ENCODE peak calls at places on chromosome X, in ten cellular contexts. One of them, this sample, is unnamed.

GRCh38 chrX:69961365-69962072 is 88.2 kb downstream of the AWAT2 start:
- DNase-seq in fibroblast of the conjunctiva: no peak
- DNase-seq in activated CD8-positive, alpha-beta memory T cell treated with anti-CD3 and anti-CD28 coated beads for 48 hours: no peak
- DNase-seq in left ventricle myocardium superior: no peak
- DNase-seq in ascending aorta: no peak
- DNase-seq in lower leg skin: no peak
- DNase-seq in GM20000: no peak
- DNase-seq in NCI-H1436: no peak
- DNase-seq in NCI-H1930: no peak
- DNase-seq in OCI-LY7: no peak
- DNase-seq in this sample: no peak

GRCh38 chrX:41922694-41923171 is 621 bp downstream of the CASK start:
- DNase-seq in fibroblast of the conjunctiva: no peak
- DNase-seq in activated CD8-positive, alpha-beta memory T cell treated with anti-CD3 and anti-CD28 coated beads for 48 hours: no peak
- DNase-seq in left ventricle myocardium superior: peak; percentile 48
- DNase-seq in ascending aorta: peak; percentile 65
- DNase-seq in lower leg skin: no peak
- DNase-seq in GM20000: no peak
- DNase-seq in NCI-H1436: no peak
- DNase-seq in NCI-H1930: peak; percentile 2
- DNase-seq in OCI-LY7: peak; percentile 47
- DNase-seq in this sample: no peak

GRCh38 chrX:96372313-96373046 is 312.2 kb upstream of the DIAPH2 start:
- DNase-seq in fibroblast of the conjunctiva: peak; percentile 55
- DNase-seq in activated CD8-positive, alpha-beta memory T cell treated with anti-CD3 and anti-CD28 coated beads for 48 hours: no peak
- DNase-seq in left ventricle myocardium superior: no peak
- DNase-seq in ascending aorta: no peak
- DNase-seq in lower leg skin: no peak
- DNase-seq in GM20000: peak; percentile 4
- DNase-seq in NCI-H1436: peak; percentile 10
- DNase-seq in NCI-H1930: peak; percentile 35
- DNase-seq in OCI-LY7: peak; percentile 21
- DNase-seq in this sample: peak; percentile 61

GRCh38 chrX:48540015-48540350 is 469 bp downstream of the TBC1D25 start:
- DNase-seq in fibroblast of the conjunctiva: no peak
- DNase-seq in activated CD8-positive, alpha-beta memory T cell treated with anti-CD3 and anti-CD28 coated beads for 48 hours: no peak
- DNase-seq in left ventricle myocardium superior: peak; percentile 46
- DNase-seq in ascending aorta: no peak
- DNase-seq in lower leg skin: no peak
- DNase-seq in GM20000: peak; percentile 56
- DNase-seq in NCI-H1436: no peak
- DNase-seq in NCI-H1930: no peak
- DNase-seq in OCI-LY7: no peak
- DNase-seq in this sample: no peak

GRCh38 chrX:9160698-9161329 is 126.9 kb upstream of the FAM9B start:
- DNase-seq in fibroblast of the conjunctiva: no peak
- DNase-seq in activated CD8-positive, alpha-beta memory T cell treated with anti-CD3 and anti-CD28 coated beads for 48 hours: no peak
- DNase-seq in left ventricle myocardium superior: no peak
- DNase-seq in ascending aorta: no peak
- DNase-seq in lower leg skin: no peak
- DNase-seq in GM20000: no peak
- DNase-seq in NCI-H1436: no peak
- DNase-seq in NCI-H1930: no peak
- DNase-seq in OCI-LY7: no peak
- DNase-seq in this sample: no peak

GRCh38 chrX:84064164-84064563 is 123.8 kb downstream of the RPS6KA6 start:
- DNase-seq in fibroblast of the conjunctiva: peak; percentile 68
- DNase-seq in activated CD8-positive, alpha-beta memory T cell treated with anti-CD3 and anti-CD28 coated beads for 48 hours: no peak
- DNase-seq in left ventricle myocardium superior: no peak
- DNase-seq in ascending aorta: no peak
- DNase-seq in lower leg skin: no peak
- DNase-seq in GM20000: no peak
- DNase-seq in NCI-H1436: no peak
- DNase-seq in NCI-H1930: no peak
- DNase-seq in OCI-LY7: no peak
- DNase-seq in this sample: no peak

GRCh38 chrX:10117864-10118377 is 38.9 kb upstream of the CLCN4 start:
- DNase-seq in fibroblast of the conjunctiva: no peak
- DNase-seq in activated CD8-positive, alpha-beta memory T cell treated with anti-CD3 and anti-CD28 coated beads for 48 hours: no peak
- DNase-seq in left ventricle myocardium superior: no peak
- DNase-seq in ascending aorta: no peak
- DNase-seq in lower leg skin: no peak
- DNase-seq in GM20000: no peak
- DNase-seq in NCI-H1436: no peak
- DNase-seq in NCI-H1930: no peak
- DNase-seq in OCI-LY7: peak; percentile 55
- DNase-seq in this sample: no peak

GRCh38 chrX:1412551-1413161 is 20.7 kb upstream of the SLC25A6 start:
- DNase-seq in fibroblast of the conjunctiva: no peak
- DNase-seq in activated CD8-positive, alpha-beta memory T cell treated with anti-CD3 and anti-CD28 coated beads for 48 hours: no peak
- DNase-seq in left ventricle myocardium superior: peak; percentile 18
- DNase-seq in ascending aorta: no peak
- DNase-seq in lower leg skin: no peak
- DNase-seq in GM20000: no peak
- DNase-seq in NCI-H1436: no peak
- DNase-seq in NCI-H1930: no peak
- DNase-seq in OCI-LY7: no peak
- DNase-seq in this sample: no peak

GRCh38 chrX:129932137-129932791 is 26.3 kb downstream of the UTP14A start:
- DNase-seq in fibroblast of the conjunctiva: peak; percentile 90
- DNase-seq in activated CD8-positive, alpha-beta memory T cell treated with anti-CD3 and anti-CD28 coated beads for 48 hours: peak; percentile 24
- DNase-seq in left ventricle myocardium superior: peak; percentile 94
- DNase-seq in ascending aorta: peak; percentile 91
- DNase-seq in lower leg skin: peak; percentile 87
- DNase-seq in GM20000: peak; percentile 94
- DNase-seq in NCI-H1436: peak; percentile 90
- DNase-seq in NCI-H1930: peak; percentile 72
- DNase-seq in OCI-LY7: peak; percentile 72
- DNase-seq in this sample: peak; percentile 82

GRCh38 chrX:143570747-143571146 is 53.5 kb upstream of the SPANXN3 start:
- DNase-seq in fibroblast of the conjunctiva: no peak
- DNase-seq in activated CD8-positive, alpha-beta memory T cell treated with anti-CD3 and anti-CD28 coated beads for 48 hours: no peak
- DNase-seq in left ventricle myocardium superior: no peak
- DNase-seq in ascending aorta: no peak
- DNase-seq in lower leg skin: no peak
- DNase-seq in GM20000: no peak
- DNase-seq in NCI-H1436: no peak
- DNase-seq in NCI-H1930: no peak
- DNase-seq in OCI-LY7: no peak
- DNase-seq in this sample: no peak

GRCh38 chrX:21438792-21439191 is 64.6 kb downstream of the CNKSR2 start:
- DNase-seq in fibroblast of the conjunctiva: no peak
- DNase-seq in activated CD8-positive, alpha-beta memory T cell treated with anti-CD3 and anti-CD28 coated beads for 48 hours: no peak
- DNase-seq in left ventricle myocardium superior: no peak
- DNase-seq in ascending aorta: no peak
- DNase-seq in lower leg skin: no peak
- DNase-seq in GM20000: peak; percentile 2
- DNase-seq in NCI-H1436: no peak
- DNase-seq in NCI-H1930: no peak
- DNase-seq in OCI-LY7: peak; percentile 42
- DNase-seq in this sample: no peak

GRCh38 chrX:119790977-119791436 is 423 bp downstream of the RPL39 start:
- DNase-seq in fibroblast of the conjunctiva: peak; percentile 22
- DNase-seq in activated CD8-positive, alpha-beta memory T cell treated with anti-CD3 and anti-CD28 coated beads for 48 hours: no peak
- DNase-seq in left ventricle myocardium superior: no peak
- DNase-seq in ascending aorta: no peak
- DNase-seq in lower leg skin: peak; percentile 22
- DNase-seq in GM20000: no peak
- DNase-seq in NCI-H1436: peak; percentile 13
- DNase-seq in NCI-H1930: no peak
- DNase-seq in OCI-LY7: peak; percentile 51
- DNase-seq in this sample: peak; percentile 68

GRCh38 chrX:131728295-131729145 is 184.6 kb downstream of the OR13H1 start:
- DNase-seq in fibroblast of the conjunctiva: peak; percentile 87
- DNase-seq in activated CD8-positive, alpha-beta memory T cell treated with anti-CD3 and anti-CD28 coated beads for 48 hours: no peak
- DNase-seq in left ventricle myocardium superior: no peak
- DNase-seq in ascending aorta: peak; percentile 90
- DNase-seq in lower leg skin: no peak
- DNase-seq in GM20000: no peak
- DNase-seq in NCI-H1436: no peak
- DNase-seq in NCI-H1930: peak; percentile 69
- DNase-seq in OCI-LY7: no peak
- DNase-seq in this sample: no peak